ENCODE peak calls at places on chromosomes 11 and 22, in five cellular contexts. One of them, this sample, is unnamed.

GRCh38 chr22:39290248-39290720 is 29.1 kb downstream of the RPL3 start:
- DNase-seq in Kasumi-1: no peak
- DNase-seq in activated T-cell treated with anti-CD3 and anti-CD28 coated beads, Interleukin-2, amount 50 U/mL, for 72 hours: no peak
- DNase-seq in T-cell: no peak
- DNase-seq in posterior cingulate gyrus: no peak
- DNase-seq in this sample: no peak

GRCh38 chr11:64297722-64298358 is 2.3 kb upstream of the CATSPERZ start:
- DNase-seq in Kasumi-1: no peak
- DNase-seq in activated T-cell treated with anti-CD3 and anti-CD28 coated beads, Interleukin-2, amount 50 U/mL, for 72 hours: no peak
- DNase-seq in T-cell: no peak
- DNase-seq in posterior cingulate gyrus: no peak
- DNase-seq in this sample: no peak

GRCh38 chr11:108647387-108647700 is 17.5 kb upstream of the DDX10 start:
- DNase-seq in Kasumi-1: no peak
- DNase-seq in activated T-cell treated with anti-CD3 and anti-CD28 coated beads, Interleukin-2, amount 50 U/mL, for 72 hours: no peak
- DNase-seq in T-cell: no peak
- DNase-seq in posterior cingulate gyrus: no peak
- DNase-seq in this sample: no peak

GRCh38 chr22:33831207-33831606 is 89.1 kb downstream of the LARGE1 start:
- DNase-seq in Kasumi-1: no peak
- DNase-seq in activated T-cell treated with anti-CD3 and anti-CD28 coated beads, Interleukin-2, amount 50 U/mL, for 72 hours: no peak
- DNase-seq in T-cell: no peak
- DNase-seq in posterior cingulate gyrus: no peak
- DNase-seq in this sample: no peak

GRCh38 chr22:41366323-41367014 is 15.3 kb upstream of the TEF start:
- DNase-seq in Kasumi-1: no peak
- DNase-seq in activated T-cell treated with anti-CD3 and anti-CD28 coated beads, Interleukin-2, amount 50 U/mL, for 72 hours: no peak
- DNase-seq in T-cell: no peak
- DNase-seq in posterior cingulate gyrus: no peak
- DNase-seq in this sample: no peak

GRCh38 chr22:21933899-21934298 is 18.7 kb downstream of the PPM1F start:
- DNase-seq in Kasumi-1: no peak
- DNase-seq in activated T-cell treated with anti-CD3 and anti-CD28 coated beads, Interleukin-2, amount 50 U/mL, for 72 hours: no peak
- DNase-seq in T-cell: no peak
- DNase-seq in posterior cingulate gyrus: peak; percentile 69
- DNase-seq in this sample: no peak

GRCh38 chr22:33882991-33883390 is 37.3 kb downstream of the LARGE1 start:
- DNase-seq in Kasumi-1: no peak
- DNase-seq in activated T-cell treated with anti-CD3 and anti-CD28 coated beads, Interleukin-2, amount 50 U/mL, for 72 hours: no peak
- DNase-seq in T-cell: no peak
- DNase-seq in posterior cingulate gyrus: no peak
- DNase-seq in this sample: no peak

GRCh38 chr22:23370251-23370650 is 189.9 kb downstream of the BCR start:
- DNase-seq in Kasumi-1: no peak
- DNase-seq in activated T-cell treated with anti-CD3 and anti-CD28 coated beads, Interleukin-2, amount 50 U/mL, for 72 hours: no peak
- DNase-seq in T-cell: no peak
- DNase-seq in posterior cingulate gyrus: no peak
- DNase-seq in this sample: no peak

GRCh38 chr11:72793452-72794367 is at the start of gene STARD10:
- DNase-seq in Kasumi-1: peak; percentile 93
- DNase-seq in activated T-cell treated with anti-CD3 and anti-CD28 coated beads, Interleukin-2, amount 50 U/mL, for 72 hours: peak; percentile 93
- DNase-seq in T-cell: peak; percentile 91
- DNase-seq in posterior cingulate gyrus: peak; percentile 95
- DNase-seq in this sample: peak; percentile 99

GRCh38 chr11:742156-742546 is 5.1 kb upstream of the TALDO1 start:
- DNase-seq in Kasumi-1: no peak
- DNase-seq in activated T-cell treated with anti-CD3 and anti-CD28 coated beads, Interleukin-2, amount 50 U/mL, for 72 hours: no peak
- DNase-seq in T-cell: no peak
- DNase-seq in posterior cingulate gyrus: no peak
- DNase-seq in this sample: no peak

GRCh38 chr11:9138133-9138453 is 46.7 kb upstream of the SCUBE2 start:
- DNase-seq in Kasumi-1: no peak
- DNase-seq in activated T-cell treated with anti-CD3 and anti-CD28 coated beads, Interleukin-2, amount 50 U/mL, for 72 hours: no peak
- DNase-seq in T-cell: no peak
- DNase-seq in posterior cingulate gyrus: no peak
- DNase-seq in this sample: no peak

GRCh38 chr11:121901853-121902252 is 214.2 kb downstream of the BLID start:
- DNase-seq in Kasumi-1: no peak
- DNase-seq in activated T-cell treated with anti-CD3 and anti-CD28 coated beads, Interleukin-2, amount 50 U/mL, for 72 hours: no peak
- DNase-seq in T-cell: no peak
- DNase-seq in posterior cingulate gyrus: no peak
- DNase-seq in this sample: no peak

GRCh38 chr11:27754035-27755017 is 54.1 kb upstream of the BDNF start:
- DNase-seq in Kasumi-1: no peak
- DNase-seq in activated T-cell treated with anti-CD3 and anti-CD28 coated beads, Interleukin-2, amount 50 U/mL, for 72 hours: no peak
- DNase-seq in T-cell: no peak
- DNase-seq in posterior cingulate gyrus: no peak
- DNase-seq in this sample: no peak

GRCh38 chr22:44085743-44086741 is 61.9 kb downstream of the PARVB start:
- DNase-seq in Kasumi-1: peak; percentile 68
- DNase-seq in activated T-cell treated with anti-CD3 and anti-CD28 coated beads, Interleukin-2, amount 50 U/mL, for 72 hours: peak; percentile 8
- DNase-seq in T-cell: no peak
- DNase-seq in posterior cingulate gyrus: no peak
- DNase-seq in this sample: no peak

GRCh38 chr11:122748968-122749687 is 89.2 kb upstream of the CRTAM start:
- DNase-seq in Kasumi-1: peak; percentile 89
- DNase-seq in activated T-cell treated with anti-CD3 and anti-CD28 coated beads, Interleukin-2, amount 50 U/mL, for 72 hours: peak; percentile 79
- DNase-seq in T-cell: no peak
- DNase-seq in posterior cingulate gyrus: no peak
- DNase-seq in this sample: peak; percentile 76

GRCh38 chr11:79159657-79160450 is 281.0 kb downstream of the TENM4 start:
- DNase-seq in Kasumi-1: no peak
- DNase-seq in activated T-cell treated with anti-CD3 and anti-CD28 coated beads, Interleukin-2, amount 50 U/mL, for 72 hours: no peak
- DNase-seq in T-cell: no peak
- DNase-seq in posterior cingulate gyrus: no peak
- DNase-seq in this sample: no peak

GRCh38 chr22:30882974-30883533 is 85.5 kb downstream of the MORC2 start:
- DNase-seq in Kasumi-1: no peak
- DNase-seq in activated T-cell treated with anti-CD3 and anti-CD28 coated beads, Interleukin-2, amount 50 U/mL, for 72 hours: no peak
- DNase-seq in T-cell: no peak
- DNase-seq in posterior cingulate gyrus: no peak
- DNase-seq in this sample: no peak

GRCh38 chr11:836700-837099 is 3.9 kb downstream of the CD151 start:
- DNase-seq in Kasumi-1: no peak
- DNase-seq in activated T-cell treated with anti-CD3 and anti-CD28 coated beads, Interleukin-2, amount 50 U/mL, for 72 hours: no peak
- DNase-seq in T-cell: no peak
- DNase-seq in posterior cingulate gyrus: no peak
- DNase-seq in this sample: no peak

GRCh38 chr11:114168691-114169090 is 109.2 kb downstream of the ZBTB16 start:
- DNase-seq in Kasumi-1: no peak
- DNase-seq in activated T-cell treated with anti-CD3 and anti-CD28 coated beads, Interleukin-2, amount 50 U/mL, for 72 hours: no peak
- DNase-seq in T-cell: no peak
- DNase-seq in posterior cingulate gyrus: no peak
- DNase-seq in this sample: no peak

GRCh38 chr22:22157500-22157822 is 87.1 kb upstream of the VPREB1 start:
- DNase-seq in Kasumi-1: no peak
- DNase-seq in activated T-cell treated with anti-CD3 and anti-CD28 coated beads, Interleukin-2, amount 50 U/mL, for 72 hours: no peak
- DNase-seq in T-cell: no peak
- DNase-seq in posterior cingulate gyrus: no peak
- DNase-seq in this sample: no peak

GRCh38 chr11:36375348-36376314 is 79.5 kb downstream of the PRR5L start:
- DNase-seq in Kasumi-1: no peak
- DNase-seq in activated T-cell treated with anti-CD3 and anti-CD28 coated beads, Interleukin-2, amount 50 U/mL, for 72 hours: no peak
- DNase-seq in T-cell: no peak
- DNase-seq in posterior cingulate gyrus: no peak
- DNase-seq in this sample: no peak

GRCh38 chr11:69914286-69915150 is 95.3 kb upstream of the FGF3 start:
- DNase-seq in Kasumi-1: no peak
- DNase-seq in activated T-cell treated with anti-CD3 and anti-CD28 coated beads, Interleukin-2, amount 50 U/mL, for 72 hours: no peak
- DNase-seq in T-cell: no peak
- DNase-seq in posterior cingulate gyrus: peak; percentile 8
- DNase-seq in this sample: no peak

GRCh38 chr11:61333638-61334433 is 808 bp downstream of the TKFC start:
- DNase-seq in Kasumi-1: peak; percentile 35
- DNase-seq in activated T-cell treated with anti-CD3 and anti-CD28 coated beads, Interleukin-2, amount 50 U/mL, for 72 hours: no peak
- DNase-seq in T-cell: no peak
- DNase-seq in posterior cingulate gyrus: no peak
- DNase-seq in this sample: peak; percentile 81

GRCh38 chr22:37126383-37126782 is 16.9 kb upstream of the TMPRSS6 start:
- DNase-seq in Kasumi-1: no peak
- DNase-seq in activated T-cell treated with anti-CD3 and anti-CD28 coated beads, Interleukin-2, amount 50 U/mL, for 72 hours: no peak
- DNase-seq in T-cell: no peak
- DNase-seq in posterior cingulate gyrus: no peak
- DNase-seq in this sample: no peak

GRCh38 chr11:57335023-57335342 is 709 bp downstream of the SSRP1 start:
- DNase-seq in Kasumi-1: no peak
- DNase-seq in activated T-cell treated with anti-CD3 and anti-CD28 coated beads, Interleukin-2, amount 50 U/mL, for 72 hours: no peak
- DNase-seq in T-cell: no peak
- DNase-seq in posterior cingulate gyrus: no peak
- DNase-seq in this sample: no peak

GRCh38 chr11:77401486-77402217 is 72.2 kb downstream of the PAK1 start:
- DNase-seq in Kasumi-1: no peak
- DNase-seq in activated T-cell treated with anti-CD3 and anti-CD28 coated beads, Interleukin-2, amount 50 U/mL, for 72 hours: no peak
- DNase-seq in T-cell: no peak
- DNase-seq in posterior cingulate gyrus: no peak
- DNase-seq in this sample: no peak

GRCh38 chr11:111878385-111878765 is 590 bp downstream of the FDXACB1 start:
- DNase-seq in Kasumi-1: peak; percentile 41
- DNase-seq in activated T-cell treated with anti-CD3 and anti-CD28 coated beads, Interleukin-2, amount 50 U/mL, for 72 hours: no peak
- DNase-seq in T-cell: no peak
- DNase-seq in posterior cingulate gyrus: no peak
- DNase-seq in this sample: peak; percentile 87

GRCh38 chr11:12057299-12057980 is 49.0 kb upstream of the DKK3 start:
- DNase-seq in Kasumi-1: no peak
- DNase-seq in activated T-cell treated with anti-CD3 and anti-CD28 coated beads, Interleukin-2, amount 50 U/mL, for 72 hours: no peak
- DNase-seq in T-cell: no peak
- DNase-seq in posterior cingulate gyrus: no peak
- DNase-seq in this sample: no peak

GRCh38 chr11:13923716-13924650 is 38.5 kb upstream of the SPON1 start:
- DNase-seq in Kasumi-1: peak; percentile 8
- DNase-seq in activated T-cell treated with anti-CD3 and anti-CD28 coated beads, Interleukin-2, amount 50 U/mL, for 72 hours: no peak
- DNase-seq in T-cell: peak; percentile 25
- DNase-seq in posterior cingulate gyrus: no peak
- DNase-seq in this sample: no peak

GRCh38 chr22:39469681-39470461 is 13.1 kb downstream of the MGAT3 start:
- DNase-seq in Kasumi-1: no peak
- DNase-seq in activated T-cell treated with anti-CD3 and anti-CD28 coated beads, Interleukin-2, amount 50 U/mL, for 72 hours: no peak
- DNase-seq in T-cell: no peak
- DNase-seq in posterior cingulate gyrus: peak; percentile 93
- DNase-seq in this sample: no peak

GRCh38 chr22:40009231-40009769 is 14.5 kb downstream of the FAM83F start:
- DNase-seq in Kasumi-1: no peak
- DNase-seq in activated T-cell treated with anti-CD3 and anti-CD28 coated beads, Interleukin-2, amount 50 U/mL, for 72 hours: no peak
- DNase-seq in T-cell: no peak
- DNase-seq in posterior cingulate gyrus: no peak
- DNase-seq in this sample: no peak

GRCh38 chr11:132987936-132988335 is 544.4 kb downstream of the OPCML start:
- DNase-seq in Kasumi-1: no peak
- DNase-seq in activated T-cell treated with anti-CD3 and anti-CD28 coated beads, Interleukin-2, amount 50 U/mL, for 72 hours: no peak
- DNase-seq in T-cell: no peak
- DNase-seq in posterior cingulate gyrus: no peak
- DNase-seq in this sample: no peak

GRCh38 chr11:61587951-61588695 is 7.2 kb upstream of the SYT7 start:
- DNase-seq in Kasumi-1: no peak
- DNase-seq in activated T-cell treated with anti-CD3 and anti-CD28 coated beads, Interleukin-2, amount 50 U/mL, for 72 hours: peak; percentile 72
- DNase-seq in T-cell: peak; percentile 20
- DNase-seq in posterior cingulate gyrus: no peak
- DNase-seq in this sample: no peak

GRCh38 chr11:844693-845644 is 2.3 kb downstream of the TSPAN4 start:
- DNase-seq in Kasumi-1: peak; percentile 52
- DNase-seq in activated T-cell treated with anti-CD3 and anti-CD28 coated beads, Interleukin-2, amount 50 U/mL, for 72 hours: no peak
- DNase-seq in T-cell: no peak
- DNase-seq in posterior cingulate gyrus: no peak
- DNase-seq in this sample: no peak

GRCh38 chr11:64406221-64406946 is 47.4 kb downstream of the RPS6KA4 start:
- DNase-seq in Kasumi-1: no peak
- DNase-seq in activated T-cell treated with anti-CD3 and anti-CD28 coated beads, Interleukin-2, amount 50 U/mL, for 72 hours: no peak
- DNase-seq in T-cell: no peak
- DNase-seq in posterior cingulate gyrus: no peak
- DNase-seq in this sample: no peak